ENCODE peak calls at places on chromosomes 2 and 18, in nine cellular contexts. C is activated effector memory CD4-positive, alpha-beta T cell treated with Interleukin-2 at 50 U/mL for 16 hours; B is NCI-H460; R is activated T-cell treated with anti-CD3 and anti-CD28 coated beads for 1 hour; K is NCI-H1436; Q is stimulated activated CD4-positive, alpha-beta T cell treated with anti-CD3 and anti-CD28 coated beads, Interleukin-2, amount 100 ng/mL, for 48 hours; N is endothelial cell of umbilical vein; G is HCEC 1CT; I is fibroblast of pulmonary artery. W is an unnamed sample.

GRCh38 chr2:1756456-1756855 is 12.1 kb upstream of the PXDN start:
- DNase-seq in N (no peak), I (no peak), Q (no peak), R (no peak), G (no peak), B (no peak), C (no peak), K (no peak), W (no peak)

GRCh38 chr2:85162746-85163301 is 29.6 kb downstream of the TCF7L1 start:
- DNase-seq in B (no peak), N (no peak), G (no peak), K (no peak), R (no peak), I (peak; percentile 31), C (no peak), Q (no peak), W (no peak)

GRCh38 chr18:39531659-39532058 is 1966.1 kb upstream of the CELF4 start:
- DNase-seq in Q (no peak), B (no peak), N (no peak), G (no peak), C (no peak), I (no peak), R (no peak), K (no peak), W (no peak)

GRCh38 chr18:65567372-65567771 is 183.4 kb upstream of the CDH7 start:
- DNase-seq in R (no peak), N (no peak), I (peak; percentile 0), Q (no peak), C (no peak), K (peak; percentile 1), B (peak; percentile 22), G (no peak), W (no peak)

GRCh38 chr2:13002536-13002935 is 285.8 kb downstream of the TRIB2 start:
- DNase-seq in N (peak; percentile 79), Q (no peak), G (no peak), K (no peak), R (no peak), C (no peak), I (no peak), B (no peak), W (no peak)

GRCh38 chr2:135337066-135337465 is 194.0 kb downstream of the ZRANB3 start:
- DNase-seq in C (no peak), K (no peak), Q (no peak), I (peak; percentile 13), B (no peak), G (no peak), N (peak; percentile 29), R (no peak), W (no peak)

GRCh38 chr2:9771481-9772017 is 71.7 kb upstream of the TAF1B start:
- DNase-seq in Q (no peak), C (no peak), N (no peak), K (no peak), R (no peak), G (no peak), B (no peak), I (peak; percentile 79), W (no peak)

GRCh38 chr18:55694291-55694690 is 106.3 kb upstream of the TCF4 start:
- DNase-seq in N (no peak), C (no peak), Q (no peak), R (no peak), B (no peak), G (no peak), I (peak; percentile 23), K (no peak), W (no peak)

GRCh38 chr2:47907097-47907781 is 941 bp upstream of the FBXO11 start:
- DNase-seq in C (no peak), I (no peak), Q (no peak), K (no peak), G (no peak), R (peak; percentile 24), N (no peak), B (no peak), W (no peak)

GRCh38 chr2:126637393-126637792 is 18.6 kb upstream of the GYPC start:
- DNase-seq in C (no peak), B (no peak), R (no peak), G (no peak), I (no peak), K (no peak), N (no peak), Q (no peak), W (no peak)

GRCh38 chr18:26621161-26622026 is 73.0 kb upstream of the KCTD1 start:
- DNase-seq in R (no peak), I (peak; percentile 47), B (peak; percentile 58), N (peak; percentile 15), Q (peak; percentile 12), K (no peak), G (peak; percentile 21), C (no peak), W (peak; percentile 50)